ENCODE peak calls at places on chromosomes 11 and 22, in five cellular contexts. Q is stimulated activated CD4-positive, alpha-beta T cell treated with anti-CD3 and anti-CD28 coated beads, Interleukin-1b, Interleukin-23, amount 100 ng/mL, for 4 hours; K is NCI-H1092 treated with DMSO at 0.1 percent for 48 hours; A is Peyer's patch; X is progenitor cell of endocrine pancreas. C is an unnamed sample.
A peak's percentile ranks its signal among the peaks of the same experiment; 100 is the strongest.

GRCh38 chr11:120208012-120208441 is 2.8 kb upstream of the OAF start:
- DNase-seq in Q (no peak), K (no peak), A (no peak), X (no peak), C (no peak)

GRCh38 chr22:37237371-37238268 is 6.4 kb downstream of the RAC2 start:
- DNase-seq in Q (no peak), K (no peak), A (no peak), X (no peak), C (no peak)

GRCh38 chr11:83459802-83460201 is 173.6 kb upstream of the CCDC90B start:
- DNase-seq in Q (no peak), K (no peak), A (no peak), X (no peak), C (no peak)

GRCh38 chr11:34599406-34599901 is 21.4 kb upstream of the EHF start:
- DNase-seq in Q (no peak), K (no peak), A (no peak), X (no peak), C (peak; percentile 84)

GRCh38 chr11:20011294-20011951 is 148.9 kb downstream of the DBX1 start:
- DNase-seq in Q (no peak), K (peak; percentile 30), A (no peak), X (no peak), C (no peak)

GRCh38 chr11:128625766-128626165 is 38.4 kb upstream of the ETS1 start:
- DNase-seq in Q (no peak), K (no peak), A (no peak), X (no peak), C (no peak)

GRCh38 chr11:116927163-116927772 is 89.8 kb upstream of the APOA1 start:
- DNase-seq in Q (peak; percentile 30), K (no peak), A (no peak), X (no peak), C (peak; percentile 25)

GRCh38 chr11:131955901-131956300 is 585.5 kb downstream of the NTM start:
- DNase-seq in Q (no peak), K (no peak), A (no peak), X (no peak), C (no peak)

GRCh38 chr11:121810291-121810690 is 305.7 kb downstream of the BLID start:
- DNase-seq in Q (no peak), K (no peak), A (no peak), X (no peak), C (no peak)

GRCh38 chr11:2992234-2992999 is at the start of gene NAP1L4:
- DNase-seq in Q (peak; percentile 91), K (peak; percentile 98), A (peak; percentile 98), X (peak; percentile 94), C (peak; percentile 97)

GRCh38 chr11:127966821-127967220 is 620.5 kb downstream of the ETS1 start:
- DNase-seq in Q (no peak), K (no peak), A (no peak), X (no peak), C (no peak)

GRCh38 chr22:48492371-48493320 is 1335.0 kb downstream of the BRD1 start:
- DNase-seq in Q (no peak), K (peak; percentile 42), A (peak; percentile 60), X (peak; percentile 37), C (peak; percentile 84)

GRCh38 chr22:38135133-38135706 is 24.7 kb upstream of the BAIAP2L2 start:
- DNase-seq in Q (no peak), K (no peak), A (no peak), X (no peak), C (peak; percentile 21)

GRCh38 chr22:50483977-50484853 is 2.4 kb upstream of the MIOX start:
- DNase-seq in Q (no peak), K (no peak), A (peak; percentile 77), X (no peak), C (no peak)

GRCh38 chr11:122803306-122803705 is 35.0 kb upstream of the CRTAM start:
- DNase-seq in Q (no peak), K (no peak), A (no peak), X (no peak), C (no peak)

GRCh38 chr11:19962795-19963163 is 197.5 kb downstream of the DBX1 start:
- DNase-seq in Q (no peak), K (no peak), A (no peak), X (no peak), C (no peak)

GRCh38 chr11:65260302-65260701 is 1.5 kb upstream of the POLA2 start:
- DNase-seq in Q (no peak), K (no peak), A (no peak), X (no peak), C (no peak)

GRCh38 chr11:34394771-34395300 is 37.0 kb upstream of the ABTB2 start:
- DNase-seq in Q (no peak), K (no peak), A (no peak), X (no peak), C (no peak)

GRCh38 chr11:69499946-69500284 is 18.5 kb downstream of the LINC01488 start:
- DNase-seq in Q (no peak), K (no peak), A (peak; percentile 48), X (no peak), C (no peak)

GRCh38 chr11:134032501-134033091 is 36.3 kb upstream of the JAM3 start:
- DNase-seq in Q (no peak), K (no peak), A (no peak), X (no peak), C (no peak)

GRCh38 chr11:131668867-131669780 is 298.7 kb downstream of the NTM start:
- DNase-seq in Q (no peak), K (no peak), A (no peak), X (no peak), C (peak; percentile 67)

GRCh38 chr22:26322179-26322905 is 106.7 kb upstream of the ASPHD2 start:
- DNase-seq in Q (no peak), K (no peak), A (no peak), X (no peak), C (peak; percentile 12)

GRCh38 chr22:37334461-37334858 is 52.2 kb downstream of the CYTH4 start:
- DNase-seq in Q (no peak), K (no peak), A (no peak), X (no peak), C (no peak)

GRCh38 chr11:72352859-72353551 is 81.3 kb downstream of the CLPB start:
- DNase-seq in Q (no peak), K (no peak), A (no peak), X (no peak), C (peak; percentile 95)

GRCh38 chr11:57424802-57425564 is 1.9 kb downstream of the SLC43A3 start:
- DNase-seq in Q (peak; percentile 78), K (no peak), A (peak; percentile 60), X (no peak), C (peak; percentile 59)

GRCh38 chr22:22463855-22464540 is 44.5 kb downstream of the ZNF280B start:
- DNase-seq in Q (peak; percentile 52), K (peak; percentile 54), A (no peak), X (peak; percentile 58), C (peak; percentile 87)

GRCh38 chr11:22430286-22430685 is 92.1 kb downstream of the SLC17A6 start:
- DNase-seq in Q (no peak), K (no peak), A (no peak), X (no peak), C (no peak)

GRCh38 chr11:73872746-73873412 is 3.8 kb downstream of the COA4 start:
- DNase-seq in Q (no peak), K (no peak), A (no peak), X (no peak), C (no peak)

GRCh38 chr11:66467034-66467659 is 442 bp downstream of the PELI3 start:
- DNase-seq in Q (no peak), K (peak; percentile 59), A (peak; percentile 67), X (peak; percentile 49), C (no peak)

GRCh38 chr11:111229604-111230003 is 15.9 kb upstream of the POU2AF2 start:
- DNase-seq in Q (no peak), K (no peak), A (no peak), X (no peak), C (no peak)

GRCh38 chr22:29979645-29980303 is 96.8 kb downstream of the MTMR3 start:
- DNase-seq in Q (no peak), K (no peak), A (no peak), X (no peak), C (no peak)

GRCh38 chr22:41009222-41009948 is 58.2 kb downstream of the RBX1 start:
- DNase-seq in Q (no peak), K (no peak), A (no peak), X (no peak), C (no peak)

GRCh38 chr11:112784323-112785073 is 176.7 kb upstream of the NCAM1 start:
- DNase-seq in Q (no peak), K (no peak), A (no peak), X (no peak), C (peak; percentile 39)

GRCh38 chr11:78886616-78887015 is 312.0 kb upstream of the NARS2 start:
- DNase-seq in Q (no peak), K (no peak), A (no peak), X (no peak), C (no peak)

GRCh38 chr11:77883775-77884174 is 62.8 kb downstream of the AAMDC start:
- DNase-seq in Q (no peak), K (no peak), A (no peak), X (no peak), C (no peak)

GRCh38 chr11:128946646-128947045 is 4.0 kb upstream of the TP53AIP1 start:
- DNase-seq in Q (no peak), K (no peak), A (no peak), X (no peak), C (no peak)

C was measured in SK-MEL-5.